ENCODE peak calls at places on chromosome 6, in five cellular contexts. I is fibroblast of mammary gland, H is neuronal stem cell, V is cardiac fibroblast, A is body of pancreas. U is an unnamed sample.

GRCh38 chr6:47042238-47042843 is at the start of gene ADGRF1:
- DNase-seq in I (no peak), H (no peak), V (no peak), A (peak; percentile 49), U (no peak)

GRCh38 chr6:129646140-129646569 is 63.8 kb downstream of the ARHGAP18 start:
- DNase-seq in I (no peak), H (no peak), V (no peak), A (no peak), U (no peak)

GRCh38 chr6:129493396-129493902 is 216.5 kb downstream of the ARHGAP18 start:
- DNase-seq in I (peak; percentile 47), H (no peak), V (peak; percentile 36), A (no peak), U (no peak)

GRCh38 chr6:168583126-168583525 is 142.1 kb downstream of the SMOC2 start:
- DNase-seq in I (no peak), H (no peak), V (no peak), A (no peak), U (no peak)

GRCh38 chr6:30510419-30510818 is 21.1 kb downstream of the HLA-E start:
- DNase-seq in I (no peak), H (no peak), V (no peak), A (no peak), U (no peak)

GRCh38 chr6:168999392-168999791 is 254.3 kb downstream of the THBS2 start:
- DNase-seq in I (no peak), H (no peak), V (no peak), A (no peak), U (no peak)

GRCh38 chr6:37860226-37860839 is 40.8 kb downstream of the ZFAND3 start:
- DNase-seq in I (peak; percentile 62), H (no peak), V (peak; percentile 69), A (no peak), U (peak; percentile 61)

GRCh38 chr6:158353851-158354508 is 41.7 kb downstream of the TULP4 start:
- DNase-seq in I (peak; percentile 44), H (no peak), V (peak; percentile 60), A (no peak), U (no peak)

GRCh38 chr6:36491378-36491965 is 48.7 kb downstream of the KCTD20 start:
- DNase-seq in I (no peak), H (no peak), V (peak; percentile 12), A (no peak), U (no peak)

GRCh38 chr6:131410785-131411184 is 162.2 kb upstream of the ARG1 start:
- DNase-seq in I (no peak), H (no peak), V (no peak), A (no peak), U (no peak)

GRCh38 chr6:146289816-146290588 is 253.6 kb upstream of the RAB32 start:
- DNase-seq in I (peak; percentile 90), H (no peak), V (peak; percentile 93), A (no peak), U (no peak)

GRCh38 chr6:36659271-36659670 is 19.2 kb upstream of the CDKN1A start:
- DNase-seq in I (peak; percentile 99), H (no peak), V (peak; percentile 94), A (no peak), U (no peak)

GRCh38 chr6:128655978-128656498 is 135.6 kb upstream of the PTPRK start:
- DNase-seq in I (peak; percentile 92), H (no peak), V (peak; percentile 95), A (no peak), U (no peak)

GRCh38 chr6:76422814-76423213 is 350.4 kb upstream of the IMPG1 start:
- DNase-seq in I (no peak), H (no peak), V (no peak), A (no peak), U (no peak)

GRCh38 chr6:79250107-79250514 is 15.6 kb upstream of the HMGN3 start:
- DNase-seq in I (no peak), H (no peak), V (no peak), A (no peak), U (no peak)

GRCh38 chr6:9801255-9801757 is 613.6 kb downstream of the TFAP2A start:
- DNase-seq in I (no peak), H (no peak), V (no peak), A (no peak), U (no peak)

GRCh38 chr6:32763417-32763816 is at the start of gene HLA-DQB2:
- DNase-seq in I (no peak), H (no peak), V (peak; percentile 5), A (no peak), U (no peak)

GRCh38 chr6:24899647-24900325 is 36.0 kb downstream of the RIPOR2 start:
- DNase-seq in I (no peak), H (no peak), V (no peak), A (no peak), U (no peak)

GRCh38 chr6:119148102-119148824 is 69.8 kb upstream of the FAM184A start:
- DNase-seq in I (peak; percentile 92), H (peak; percentile 47), V (peak; percentile 90), A (peak; percentile 70), U (peak; percentile 54)

GRCh38 chr6:119147101-119148053 is 68.9 kb upstream of the FAM184A start:
- DNase-seq in I (peak; percentile 100), H (no peak), V (peak; percentile 97), A (peak; percentile 59), U (peak; percentile 82)

GRCh38 chr6:119145111-119145510 is 66.6 kb upstream of the FAM184A start:
- DNase-seq in I (no peak), H (no peak), V (no peak), A (no peak), U (no peak)

GRCh38 chr6:119152187-119152586 is 73.7 kb upstream of the FAM184A start:
- DNase-seq in I (no peak), H (no peak), V (no peak), A (no peak), U (peak; percentile 36)

DNA sequence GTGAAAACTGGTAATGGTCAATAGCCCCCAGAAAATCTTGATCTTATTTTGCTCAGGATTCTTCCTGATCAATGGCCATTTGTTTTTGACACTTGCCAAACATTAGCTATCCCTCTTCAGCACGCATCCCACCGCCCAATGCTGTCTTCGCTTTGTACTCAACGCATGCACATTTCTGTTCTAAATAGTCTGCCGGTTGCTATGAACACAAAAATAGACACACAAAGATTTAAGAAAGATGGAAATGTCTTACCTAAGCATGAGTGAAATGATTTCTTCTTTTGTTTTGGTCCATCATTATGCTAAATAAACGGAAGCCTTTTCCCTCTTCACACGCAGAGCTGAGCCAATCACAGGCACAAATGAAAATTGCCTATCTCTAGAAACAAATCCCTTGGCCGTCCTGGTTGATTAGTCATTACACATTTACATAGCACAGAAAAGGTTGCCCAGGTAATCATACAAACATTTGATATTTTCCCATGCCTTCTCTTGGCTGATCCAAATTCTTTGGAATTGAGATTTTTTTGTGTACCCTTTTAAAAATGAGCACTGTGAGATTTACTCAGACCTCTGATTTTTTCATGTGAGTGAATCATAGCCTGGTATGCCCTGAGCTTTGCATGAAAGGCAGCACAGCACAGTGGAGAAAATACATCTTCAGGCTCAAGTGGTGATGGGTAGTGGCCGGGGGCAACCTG is 70.5 kb upstream of the FAM184A start:
- DNase-seq in I (peak; percentile 67), H (no peak), V (peak; percentile 44), A (no peak), U (no peak)
- H3K4me3 ChIP-seq in I (peak overlapping the region; percentile 41), H (no peak overlapping the region), V (no peak overlapping the region), A (no peak overlapping the region), U (no peak overlapping the region)

DNA sequence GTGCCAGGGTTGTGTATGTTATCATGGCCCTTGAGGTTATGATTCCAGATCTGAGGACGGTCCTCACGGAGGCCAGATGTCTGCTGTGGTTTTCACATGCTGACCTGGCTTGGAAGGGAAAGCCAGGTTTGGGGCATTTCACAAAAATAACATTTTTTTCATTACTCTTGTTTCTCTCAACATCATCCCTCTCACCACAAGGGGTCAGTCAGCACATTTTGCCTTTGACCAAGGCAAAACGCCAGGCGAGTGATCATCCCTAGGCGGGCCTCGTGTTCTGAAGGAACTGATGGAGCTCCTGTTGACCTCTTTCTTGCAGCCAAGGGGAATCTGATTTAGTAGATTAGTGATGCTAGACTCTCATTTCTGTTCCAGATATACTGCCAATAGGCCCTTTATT is 133.5 kb downstream of the TBC1D7 start:
- DNase-seq in I (peak; percentile 76), H (no peak), V (peak; percentile 81), A (peak; percentile 27), U (peak; percentile 34)
- H3K4me3 ChIP-seq in I (no peak overlapping the region), H (no peak overlapping the region), V (no peak overlapping the region), A (no peak overlapping the region), U (no peak overlapping the region)

GRCh38 chr6:45514454-45514853 is 136.7 kb upstream of the SUPT3H start:
- DNase-seq in I (peak; percentile 37), H (no peak), V (peak; percentile 43), A (no peak), U (no peak)

GRCh38 chr6:45512594-45512993 is 134.9 kb upstream of the SUPT3H start:
- DNase-seq in I (no peak), H (no peak), V (no peak), A (no peak), U (no peak)

GRCh38 chr6:45509426-45509825 is 131.7 kb upstream of the SUPT3H start:
- DNase-seq in I (no peak), H (no peak), V (no peak), A (no peak), U (no peak)

GRCh38 chr6:45513331-45513730 is 135.6 kb upstream of the SUPT3H start:
- DNase-seq in I (no peak), H (no peak), V (no peak), A (no peak), U (no peak)

DNA sequence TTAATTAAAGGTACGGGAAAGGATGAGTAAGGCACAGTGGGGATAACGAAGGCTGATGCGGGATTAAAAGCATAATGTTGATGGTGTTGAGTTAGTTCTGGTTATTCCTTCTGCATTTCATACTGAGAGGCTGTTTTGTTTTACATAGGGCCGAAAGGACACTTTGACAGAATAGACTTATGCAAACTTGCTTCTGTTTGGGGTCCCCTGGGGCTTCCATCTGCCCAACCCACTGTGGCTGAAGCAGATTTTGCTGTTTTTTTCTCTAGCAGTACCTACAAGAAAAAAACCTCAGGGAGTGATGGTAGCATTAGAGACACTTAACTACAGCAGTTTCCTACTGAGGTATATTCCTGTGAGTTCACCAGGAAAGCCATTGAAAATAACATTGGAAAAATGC is 136.1 kb upstream of the SUPT3H start:
- DNase-seq in I (no peak), H (no peak), V (no peak), A (no peak), U (no peak)
- H3K4me3 ChIP-seq in I (no peak overlapping the region), H (no peak overlapping the region), V (no peak overlapping the region), A (no peak overlapping the region), U (no peak overlapping the region)

GRCh38 chr6:4908062-4908461 is 95.8 kb downstream of the RPP40 start:
- DNase-seq in I (no peak), H (no peak), V (no peak), A (no peak), U (no peak)

GRCh38 chr6:4905858-4906257 is 98.0 kb downstream of the RPP40 start:
- DNase-seq in I (no peak), H (no peak), V (no peak), A (no peak), U (no peak)

GRCh38 chr6:4907602-4908001 is 96.2 kb downstream of the RPP40 start:
- DNase-seq in I (no peak), H (no peak), V (no peak), A (no peak), U (no peak)

GRCh38 chr6:4906293-4906941 is 97.4 kb downstream of the RPP40 start:
- DNase-seq in I (no peak), H (no peak), V (no peak), A (no peak), U (no peak)

DNA sequence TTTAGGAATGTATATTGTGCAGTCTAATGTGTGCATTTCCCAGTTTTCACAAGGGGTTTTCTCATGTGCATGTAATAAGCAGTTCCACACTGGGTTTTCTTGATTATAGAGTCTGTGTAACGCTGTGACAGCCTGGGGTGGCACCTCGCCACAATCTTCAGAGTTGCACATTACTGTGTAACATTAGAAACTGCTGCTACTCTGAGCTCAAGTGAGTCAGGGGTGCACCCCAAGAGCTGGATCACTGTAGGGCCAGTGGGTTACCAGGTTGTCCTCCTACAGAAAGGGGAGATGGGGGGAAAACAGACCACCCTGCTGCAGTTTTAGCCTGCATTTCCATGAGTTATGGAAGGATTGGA is 96.9 kb downstream of the RPP40 start:
- DNase-seq in I (no peak), H (no peak), V (no peak), A (no peak), U (no peak)
- H3K4me3 ChIP-seq in I (no peak overlapping the region), H (no peak overlapping the region), V (no peak overlapping the region), A (no peak overlapping the region), U (no peak overlapping the region)

U was measured in BE2C.